ENCODE peak calls at places on chromosomes 5 and 9, in four cellular contexts. P, F, Z and A are unnamed samples.

GRCh38 chr5:83628360-83628759 is 92.3 kb downstream of the HAPLN1 start:
- DNase-seq in P (no peak), F (no peak), Z (no peak), A (no peak)

GRCh38 chr5:55363861-55364260 is 56.1 kb downstream of the MTREX start:
- DNase-seq in P (no peak), F (peak), Z (no peak), A (no peak)

GRCh38 chr9:123669355-123669754 is 260.6 kb downstream of the DENND1A start:
- DNase-seq in P (no peak), F (no peak), Z (no peak), A (no peak)

GRCh38 chr9:133199648-133200321 is 9.3 kb downstream of the OBP2B start:
- DNase-seq in P (no peak), F (no peak), Z (peak), A (no peak)

GRCh38 chr5:153276151-153276550 is 214.3 kb upstream of the GRIA1 start:
- DNase-seq in P (peak), F (peak), Z (no peak), A (no peak)

GRCh38 chr5:137122558-137122957 is 376.6 kb downstream of the SPOCK1 start:
- DNase-seq in P (no peak), F (no peak), Z (no peak), A (no peak)

GRCh38 chr9:22469928-22470544 is 23.4 kb downstream of the DMRTA1 start:
- DNase-seq in P (no peak), F (peak), Z (no peak), A (no peak)

GRCh38 chr9:114184071-114184470 is 28.7 kb downstream of the COL27A1 start:
- DNase-seq in P (peak), F (peak), Z (no peak), A (no peak)

GRCh38 chr5:103571730-103572129 is 9.1 kb upstream of the NUDT12 start:
- DNase-seq in P (no peak), F (no peak), Z (no peak), A (no peak)

GRCh38 chr5:1107167-1108007 is 4.5 kb downstream of the SLC12A7 start:
- DNase-seq in P (no peak), F (no peak), Z (no peak), A (no peak)

GRCh38 chr5:134088994-134089560 is 25.4 kb upstream of the TCF7 start:
- DNase-seq in P (no peak), F (no peak), Z (no peak), A (no peak)

GRCh38 chr9:26131891-26132290 is 453.6 kb upstream of the TUSC1 start:
- DNase-seq in P (no peak), F (peak), Z (no peak), A (no peak)

GRCh38 chr5:74409166-74409706 is 231.3 kb downstream of the ENC1 start:
- DNase-seq in P (no peak), F (no peak), Z (no peak), A (no peak)

GRCh38 chr9:35869621-35870216 is 482 bp downstream of the OR13J1 start:
- DNase-seq in P (no peak), F (no peak), Z (no peak), A (no peak)

GRCh38 chr5:40052812-40053211 is 626.9 kb upstream of the PTGER4 start:
- DNase-seq in P (peak), F (no peak), Z (no peak), A (no peak)